ENCODE peak calls at places on chromosomes 3 and 15, in seven cellular contexts. L is activated gamma-delta T cell treated with Interleukin-2 at 50 U/mL for 16 hours, W is AML-193, Q is small intestine, K is putamen, O is glomerular endothelial cell, M is T-helper 2 cell. U is an unnamed sample.

GRCh38 chr15:99438691-99439523 is 126.9 kb upstream of the MEF2A start:
- DNase-seq in L (peak), W (no peak), Q (no peak), K (no peak), O (no peak), M (no peak), U (no peak)

GRCh38 chr3:187919535-187919934 is 174.3 kb upstream of the BCL6 start:
- DNase-seq in L (no peak), W (no peak), Q (no peak), K (no peak), O (no peak), M (no peak), U (no peak)

GRCh38 chr15:51483520-51483919 is 139.1 kb downstream of the DMXL2 start:
- DNase-seq in L (no peak), W (no peak), Q (no peak), K (no peak), O (no peak), M (no peak), U (no peak)

GRCh38 chr3:195095035-195095703 is 175.8 kb downstream of the XXYLT1 start:
- DNase-seq in L (no peak), W (no peak), Q (no peak), K (no peak), O (no peak), M (no peak), U (no peak)

GRCh38 chr3:78794431-78794830 is 973.4 kb downstream of the ROBO1 start:
- DNase-seq in L (no peak), W (no peak), Q (no peak), K (no peak), O (no peak), M (no peak), U (no peak)

GRCh38 chr15:33298631-33299030 is 12.1 kb upstream of the RYR3 start:
- DNase-seq in L (no peak), W (no peak), Q (no peak), K (no peak), O (no peak), M (no peak), U (no peak)

GRCh38 chr15:48992096-48992495 is 28.4 kb upstream of the SHC4 start:
- DNase-seq in L (no peak), W (no peak), Q (no peak), K (peak), O (no peak), M (no peak), U (no peak)

GRCh38 chr3:44995142-44995770 is 19.2 kb downstream of the EXOSC7 start:
- DNase-seq in L (no peak), W (no peak), Q (no peak), K (no peak), O (no peak), M (no peak), U (no peak)

GRCh38 chr3:187336322-187336721 is 31.9 kb upstream of the RTP4 start:
- DNase-seq in L (no peak), W (no peak), Q (no peak), K (no peak), O (no peak), M (no peak), U (no peak)

GRCh38 chr3:42975456-42975855 is 3.7 kb upstream of the GASK1A start:
- DNase-seq in L (no peak), W (no peak), Q (no peak), K (no peak), O (no peak), M (no peak), U (no peak)

GRCh38 chr15:44101944-44102343 is 93.1 kb downstream of the FRMD5 start:
- DNase-seq in L (no peak), W (no peak), Q (no peak), K (no peak), O (no peak), M (no peak), U (no peak)

GRCh38 chr3:55659023-55659355 is 171.9 kb upstream of the WNT5A start:
- DNase-seq in L (no peak), W (no peak), Q (no peak), K (no peak), O (no peak), M (no peak), U (no peak)

GRCh38 chr3:57030711-57031110 is 29.8 kb upstream of the SPATA12 start:
- DNase-seq in L (no peak), W (no peak), Q (no peak), K (no peak), O (no peak), M (no peak), U (no peak)

GRCh38 chr3:74532446-74532845 is 82.0 kb downstream of the CNTN3 start:
- DNase-seq in L (no peak), W (no peak), Q (no peak), K (no peak), O (no peak), M (no peak), U (no peak)

GRCh38 chr3:129047553-129047839 is 13.1 kb upstream of the GP9 start:
- DNase-seq in L (no peak), W (no peak), Q (no peak), K (no peak), O (no peak), M (no peak), U (no peak)

GRCh38 chr3:10356461-10356897 is 35.6 kb upstream of the SEC13 start:
- DNase-seq in L (no peak), W (no peak), Q (no peak), K (no peak), O (no peak), M (no peak), U (no peak)

GRCh38 chr3:71908001-71908400 is 123.1 kb upstream of the PROK2 start:
- DNase-seq in L (no peak), W (no peak), Q (no peak), K (no peak), O (no peak), M (no peak), U (no peak)

GRCh38 chr3:71509024-71509423 is 74.5 kb downstream of the FOXP1 start:
- DNase-seq in L (no peak), W (no peak), Q (no peak), K (no peak), O (no peak), M (no peak), U (no peak)

GRCh38 chr3:152417181-152417580 is 148.5 kb downstream of the MBNL1 start:
- DNase-seq in L (no peak), W (no peak), Q (no peak), K (no peak), O (no peak), M (no peak), U (no peak)

GRCh38 chr3:60114191-60114590 is 1064.4 kb upstream of the CFAP20DC start:
- DNase-seq in L (no peak), W (no peak), Q (no peak), K (peak), O (no peak), M (no peak), U (no peak)

GRCh38 chr15:80849308-80849707 is 70.1 kb downstream of the CEMIP start:
- DNase-seq in L (no peak), W (no peak), Q (no peak), K (no peak), O (no peak), M (no peak), U (no peak)

GRCh38 chr3:40258555-40258954 is 51.0 kb upstream of the EIF1B start:
- DNase-seq in L (no peak), W (peak), Q (no peak), K (no peak), O (no peak), M (no peak), U (no peak)

GRCh38 chr15:74869372-74869725 is 3.8 kb downstream of the SCAMP2 start:
- DNase-seq in L (no peak), W (no peak), Q (no peak), K (no peak), O (no peak), M (no peak), U (no peak)

GRCh38 chr3:43017593-43018195 is 38.6 kb downstream of the GASK1A start:
- DNase-seq in L (no peak), W (no peak), Q (no peak), K (no peak), O (no peak), M (peak), U (no peak)

GRCh38 chr15:98596885-98597343 is 51.4 kb upstream of the IGF1R start:
- DNase-seq in L (no peak), W (no peak), Q (no peak), K (no peak), O (no peak), M (no peak), U (no peak)

GRCh38 chr3:55735976-55736375 is 248.9 kb upstream of the WNT5A start:
- DNase-seq in L (no peak), W (no peak), Q (no peak), K (no peak), O (no peak), M (no peak), U (no peak)

GRCh38 chr15:90031231-90031791 is 30.2 kb downstream of the ZNF710 start:
- DNase-seq in L (no peak), W (peak), Q (no peak), K (no peak), O (no peak), M (peak), U (no peak)

GRCh38 chr15:51082246-51082645 is 12.5 kb downstream of the TNFAIP8L3 start:
- DNase-seq in L (no peak), W (no peak), Q (no peak), K (no peak), O (no peak), M (no peak), U (no peak)

GRCh38 chr3:125310623-125311076 is 64.5 kb downstream of the ZNF148 start:
- DNase-seq in L (peak), W (peak), Q (peak), K (no peak), O (no peak), M (peak), U (no peak)

U was measured in NCI-H1930.